ENCODE peak calls at places on chromosomes 6 and 20, in six cellular contexts. R, C, V, T, G and L are unnamed samples. For H3K4me1, the result is how much of the 10 kb centered on the place peaks cover.

GRCh38 chr6:131761061-131761761 is 46.6 kb upstream of the ENPP1 start:
- DNase-seq in C (peak), R (no peak), V (no peak), G (peak), T (no peak), L (no peak)

GRCh38 chr6:12479885-12480284 is 189.7 kb downstream of the EDN1 start:
- DNase-seq in R (no peak), C (peak), G (no peak), V (no peak), T (no peak), L (no peak)

GRCh38 chr6:41027799-41028617 is 11.0 kb downstream of the UNC5CL start:
- DNase-seq in V (peak), G (peak), T (peak), C (peak), R (peak), L (peak)

GRCh38 chr20:10893331-10893730 is 219.5 kb upstream of the JAG1 start:
- DNase-seq in R (no peak), C (no peak), T (no peak), G (no peak), V (no peak), L (no peak)

GRCh38 chr6:137497722-137498463 is 3.7 kb upstream of the OLIG3 start:
- DNase-seq in R (peak), V (no peak), C (no peak), G (peak), T (no peak), L (peak)

GRCh38 chr6:6886160-6886885 is 221.4 kb upstream of the RREB1 start:
- DNase-seq in R (no peak), T (no peak), G (no peak), V (no peak), C (no peak), L (no peak)

GRCh38 chr20:4592316-4593148 is 129.2 kb upstream of the PRND start:
- DNase-seq in G (peak), C (no peak), V (no peak), T (peak), R (peak), L (peak)

GRCh38 chr6:85186546-85187170 is 263.2 kb upstream of the NT5E start:
- DNase-seq in C (peak), R (no peak), T (no peak), G (peak), V (no peak), L (no peak)

GRCh38 chr20:53664121-53664520 is 70.5 kb upstream of the ZNF217 start:
- DNase-seq in C (no peak), R (no peak), V (no peak), G (no peak), T (no peak), L (no peak)

GRCh38 chr20:56875052-56875663 is 246.1 kb downstream of the TFAP2C start:
- DNase-seq in T (peak), G (peak), V (no peak), R (peak), C (peak), L (no peak)

GRCh38 chr6:28349892-28350737 is at the start of gene ZKSCAN3:
- DNase-seq in V (peak), G (peak), T (peak), C (peak), R (peak), L (peak)

GRCh38 chr20:38002422-38002821 is 30.8 kb downstream of the TTI1 start:
- DNase-seq in V (no peak), T (no peak), R (no peak), C (no peak), G (peak), L (no peak)

GRCh38 chr20:43102394-43102793 is 87.3 kb downstream of the PTPRT start:
- DNase-seq in G (no peak), T (no peak), C (no peak), V (peak), R (peak), L (no peak)

GRCh38 chr6:135962731-135963130 is 111.2 kb downstream of the PDE7B start:
- DNase-seq in C (peak), V (no peak), T (no peak), R (no peak), G (no peak), L (no peak)

GRCh38 chr20:37945034-37945660 is 42.2 kb downstream of the VSTM2L start:
- DNase-seq in G (no peak), V (no peak), R (peak), C (no peak), T (no peak), L (no peak)

GRCh38 chr20:64222273-64222672 is 33.3 kb upstream of the PCMTD2 start:
- DNase-seq in V (no peak), G (peak), C (peak), T (peak), R (no peak), L (no peak)

GRCh38 chr6:54282186-54282585 is 26.1 kb upstream of the TINAG start:
- DNase-seq in T (peak), C (peak), V (no peak), G (no peak), R (no peak), L (no peak)

GRCh38 chr6:125346143-125346925 is 44.6 kb upstream of the HDDC2 start:
- DNase-seq in V (no peak), C (no peak), R (no peak), G (no peak), T (no peak), L (no peak)

GRCh38 chr6:49552596-49552995 is 2.1 kb downstream of the C6orf141 start:
- DNase-seq in V (no peak), G (peak), R (no peak), C (no peak), T (no peak), L (peak)

GRCh38 chr6:157137501-157137900 is 185.8 kb downstream of the TMEM242 start:
- DNase-seq in C (no peak), V (no peak), R (no peak), G (peak), T (no peak), L (no peak)

GRCh38 chr6:167235005-167235404 is 56.1 kb upstream of the UNC93A start:
- DNase-seq in T (no peak), R (no peak), C (no peak), V (no peak), G (no peak), L (no peak)

GRCh38 chr6:167232355-167232754 is 58.8 kb upstream of the UNC93A start:
- DNase-seq in V (no peak), C (no peak), R (no peak), T (no peak), G (no peak), L (no peak)

GRCh38 chr6:167235421-167236238 is 55.5 kb upstream of the UNC93A start:
- DNase-seq in V (no peak), R (no peak), C (no peak), T (no peak), G (no peak), L (no peak)

GRCh38 chr6:167236239-167236571 is 54.9 kb upstream of the UNC93A start:
- DNase-seq in T (no peak), G (no peak), C (no peak), R (no peak), V (no peak), L (no peak)

GRCh38 chr6:167233490-167233889 is 57.6 kb upstream of the UNC93A start:
- DNase-seq in T (no peak), G (no peak), C (no peak), V (no peak), R (no peak), L (no peak)
- H3K4ac ChIP-seq in T (no peak), G (no peak), C (no peak), V (no peak), R (no peak), L (no peak)

DNA sequence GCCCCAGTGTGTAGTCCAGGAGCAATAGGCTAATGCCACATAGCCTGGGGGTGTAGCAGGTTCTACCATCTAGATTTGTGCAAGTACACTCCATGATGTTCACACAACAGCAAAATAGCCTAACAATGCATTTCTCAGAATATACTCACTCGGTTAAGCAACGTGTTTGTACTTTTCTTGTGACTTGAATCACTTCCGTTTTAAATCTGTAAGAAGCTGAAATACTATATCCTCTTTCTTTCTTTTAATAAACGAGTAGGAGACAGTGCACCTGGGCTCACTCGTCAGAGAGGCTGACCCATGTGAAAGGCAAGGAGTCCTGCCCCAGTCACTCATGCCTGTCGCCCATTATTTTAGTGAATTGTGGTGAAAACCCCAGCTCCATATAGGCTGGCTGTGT is 201.6 kb downstream of the FOXA2 start:
- DNase-seq in G (no peak), T (no peak), R (no peak), V (no peak), C (no peak), L (no peak)
- H3K4me1 ChIP-seq in G (under half), T (under half), R (under half), V (under half), C (under half), L (under half)

GRCh38 chr6:25579902-25580495 is 72.0 kb upstream of the SCGN start:
- DNase-seq in T (no peak), G (no peak), R (no peak), C (no peak), V (no peak), L (no peak)

GRCh38 chr6:25582101-25582500 is 69.9 kb upstream of the SCGN start:
- DNase-seq in G (no peak), R (no peak), V (no peak), T (no peak), C (no peak), L (no peak)

GRCh38 chr6:25578538-25578937 is 73.5 kb upstream of the SCGN start:
- DNase-seq in V (no peak), R (no peak), T (no peak), G (no peak), C (no peak), L (no peak)

GRCh38 chr6:25579484-25579883 is 72.5 kb upstream of the SCGN start:
- DNase-seq in T (no peak), C (no peak), R (no peak), V (no peak), G (no peak), L (no peak)

GRCh38 chr6:25576920-25577319 is 75.1 kb upstream of the SCGN start:
- DNase-seq in C (no peak), R (no peak), T (no peak), G (no peak), V (no peak), L (no peak)
- H3K14ac ChIP-seq in C (no peak), R (no peak), T (no peak), G (no peak), V (no peak), L (no peak)

GRCh38 chr20:39985276-39985675 is 703.8 kb downstream of the MAFB start:
- DNase-seq in T (no peak), C (no peak), V (no peak), G (no peak), R (no peak), L (no peak)

GRCh38 chr20:39983183-39983582 is 705.9 kb downstream of the MAFB start:
- DNase-seq in V (no peak), C (no peak), R (no peak), G (peak), T (no peak), L (no peak)

GRCh38 chr20:39983655-39984054 is 705.4 kb downstream of the MAFB start:
- DNase-seq in C (no peak), G (peak), R (no peak), V (no peak), T (no peak), L (no peak)

GRCh38 chr20:39988991-39989390 is 700.0 kb downstream of the MAFB start:
- DNase-seq in R (no peak), T (no peak), G (no peak), C (no peak), V (no peak), L (no peak)

GRCh38 chr20:39986231-39986904 is 702.7 kb downstream of the MAFB start:
- DNase-seq in T (peak), C (peak), G (no peak), R (no peak), V (peak), L (peak)
- H3K4ac ChIP-seq in T (no peak), C (no peak), G (no peak), R (no peak), V (no peak), L (no peak)

GRCh38 chr6:32954212-32954745 is 1.4 kb upstream of the HLA-DMA start:
- DNase-seq in T (no peak), G (no peak), R (no peak), V (no peak), C (no peak), L (no peak)
- H3K4me1 ChIP-seq in T (under half), G (under half), R (under half), V (under half), C (under half), L (under half)

GRCh38 chr6:5412663-5413062 is 151.3 kb downstream of the FARS2 start:
- DNase-seq in V (no peak), T (no peak), C (no peak), G (no peak), R (no peak), L (no peak)
- H3K14ac ChIP-seq in V (no peak), T (no peak), C (no peak), G (no peak), R (no peak), L (no peak)

GRCh38 chr6:34568829-34569228 is 12.7 kb upstream of the SPDEF start:
- DNase-seq in C (no peak), V (no peak), T (no peak), G (peak), R (no peak), L (no peak)

GRCh38 chr6:34569361-34569973 is 13.3 kb upstream of the SPDEF start:
- DNase-seq in V (no peak), T (no peak), G (no peak), C (no peak), R (no peak), L (no peak)

GRCh38 chr6:34566830-34567546 is 10.9 kb upstream of the SPDEF start:
- DNase-seq in T (no peak), G (no peak), C (no peak), R (no peak), V (no peak), L (no peak)

GRCh38 chr6:34570066-34570833 is 14.1 kb upstream of the SPDEF start:
- DNase-seq in R (no peak), V (no peak), C (no peak), T (no peak), G (no peak), L (no peak)

DNA sequence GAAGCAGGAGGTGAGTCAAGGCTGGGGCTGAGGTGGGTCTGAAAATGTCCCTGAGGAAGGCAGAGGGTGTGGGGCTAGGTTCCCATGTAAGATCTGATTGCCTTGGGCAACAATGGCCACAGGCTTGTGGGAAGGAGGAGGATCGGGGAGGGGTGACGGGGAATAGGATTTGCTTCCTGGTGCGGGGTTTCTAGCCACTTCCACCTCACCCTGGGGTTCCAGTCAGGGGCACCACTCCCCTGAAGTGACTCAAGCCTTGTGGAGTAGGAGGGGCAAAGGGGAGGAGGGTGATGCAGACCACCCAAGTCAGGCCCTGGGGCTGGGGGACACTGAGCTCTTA is 12.2 kb upstream of the SPDEF start:
- DNase-seq in V (no peak), T (no peak), C (no peak), R (no peak), G (no peak), L (no peak)
- H3K4ac ChIP-seq in V (no peak), T (no peak), C (no peak), R (no peak), G (no peak), L (no peak)

DNA sequence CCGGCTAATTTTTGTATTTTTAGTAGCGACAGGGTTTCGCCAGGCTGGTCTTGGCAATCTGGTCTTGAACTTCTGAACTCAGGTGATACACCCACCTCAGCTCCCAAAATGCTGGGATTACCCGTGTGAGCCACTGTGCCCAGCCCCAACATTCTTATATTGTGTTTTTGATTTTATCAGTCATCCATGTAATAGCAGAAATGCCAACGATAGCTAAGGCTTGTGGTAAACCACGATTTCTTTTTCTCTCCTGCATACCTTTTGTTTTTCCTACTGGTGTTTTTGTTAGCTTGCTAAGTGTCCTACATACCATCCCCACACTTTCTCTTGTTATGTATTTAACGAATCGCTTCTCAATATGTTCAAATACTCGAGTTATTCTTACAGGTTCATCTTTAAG is 12.1 kb downstream of the PHACTR2 start:
- DNase-seq in G (peak), C (no peak), V (no peak), R (no peak), T (no peak), L (no peak)
- H3K4me1 ChIP-seq in G (under half), C (under half), V (under half), R (under half), T (under half), L (under half)